ENCODE peak calls at places on chromosomes 11 and 22, in eight cellular contexts. M is psoas muscle; Y is pancreas; W is CD8-positive, alpha-beta T cell; L is kidney; A is astrocyte; S is PC-3; G is heart right ventricle. P is an unnamed sample.

GRCh38 chr11:18394928-18395734 is 768 bp downstream of the LDHA start:
- DNase-seq in M (peak), Y (peak), W (no peak), L (no peak), A (peak), S (no peak), G (peak), P (peak)

GRCh38 chr22:48347311-48347710 is 1480.4 kb downstream of the BRD1 start:
- DNase-seq in M (peak), Y (no peak), W (no peak), L (peak), A (no peak), S (no peak), G (no peak), P (no peak)

GRCh38 chr11:69718147-69718546 is 14.3 kb upstream of the FGF19 start:
- DNase-seq in M (no peak), Y (no peak), W (no peak), L (no peak), A (no peak), S (peak), G (peak), P (no peak)

GRCh38 chr11:75916882-75917281 is 101.9 kb downstream of the UVRAG start:
- DNase-seq in M (no peak), Y (no peak), W (no peak), L (no peak), A (no peak), S (no peak), G (no peak), P (no peak)

GRCh38 chr11:84981296-84981695 is 645.8 kb downstream of the DLG2 start:
- DNase-seq in M (no peak), Y (no peak), W (no peak), L (no peak), A (peak), S (peak), G (no peak), P (no peak)

GRCh38 chr11:60343094-60343704 is 16.1 kb downstream of the MS4A6E start:
- DNase-seq in M (no peak), Y (no peak), W (no peak), L (no peak), A (no peak), S (peak), G (no peak), P (no peak)

GRCh38 chr11:113400631-113401230 is 13.2 kb downstream of the ANKK1 start:
- DNase-seq in M (no peak), Y (no peak), W (no peak), L (no peak), A (no peak), S (no peak), G (no peak), P (no peak)

GRCh38 chr11:80899381-80899780 is 1458.6 kb upstream of the TENM4 start:
- DNase-seq in M (no peak), Y (no peak), W (no peak), L (no peak), A (peak), S (peak), G (no peak), P (no peak)

GRCh38 chr22:43448048-43448447 is 36.2 kb downstream of the MPPED1 start:
- DNase-seq in M (no peak), Y (no peak), W (no peak), L (no peak), A (no peak), S (no peak), G (no peak), P (no peak)

GRCh38 chr22:35733742-35734516 is 16.3 kb downstream of the APOL5 start:
- DNase-seq in M (no peak), Y (no peak), W (no peak), L (no peak), A (no peak), S (no peak), G (peak), P (no peak)

GRCh38 chr11:55658031-55658573 is 3.9 kb upstream of the OR4C6 start:
- DNase-seq in M (no peak), Y (no peak), W (no peak), L (no peak), A (no peak), S (peak), G (no peak), P (no peak)

GRCh38 chr11:17699157-17700114 is 19.9 kb upstream of the MYOD1 start:
- DNase-seq in M (peak), Y (no peak), W (no peak), L (no peak), A (peak), S (peak), G (no peak), P (no peak)

GRCh38 chr11:43664295-43664694 is 16.2 kb upstream of the HSD17B12 start:
- DNase-seq in M (no peak), Y (no peak), W (no peak), L (no peak), A (no peak), S (no peak), G (no peak), P (no peak)

GRCh38 chr11:111446404-111447152 is 65.6 kb downstream of the BTG4 start:
- DNase-seq in M (peak), Y (no peak), W (peak), L (peak), A (peak), S (peak), G (peak), P (peak)

DNA sequence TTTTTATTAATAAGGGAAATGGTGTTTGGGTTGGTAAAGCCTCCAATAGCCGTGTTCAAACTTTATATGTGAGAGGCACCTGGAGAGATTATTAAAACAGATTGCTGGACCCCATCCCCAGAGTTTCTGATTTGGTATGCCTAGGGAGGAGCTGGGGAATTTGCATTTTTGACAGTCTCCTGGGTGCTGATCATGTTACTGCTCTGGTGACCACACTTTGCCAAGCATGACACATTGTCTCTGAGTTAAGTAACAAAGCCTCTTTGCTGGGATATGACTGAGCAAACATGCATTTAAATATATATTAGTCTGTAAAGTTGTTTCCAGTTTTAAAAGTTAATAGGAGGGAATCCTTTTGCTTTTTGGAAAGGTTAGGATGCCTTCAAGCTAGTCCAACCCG is 140.4 kb downstream of the NAV2 start:
- DNase-seq in M (no peak), Y (no peak), W (no peak), L (no peak), A (peak), S (peak), G (no peak), P (no peak)
- H3K27ac ChIP-seq in M (no peak), Y (no peak), W (no peak), L (no peak), A (no peak), S (no peak), G (no peak), P (no peak)

GRCh38 chr11:115444542-115444941 is 59.7 kb downstream of the CADM1 start:
- DNase-seq in M (no peak), Y (no peak), W (no peak), L (no peak), A (no peak), S (no peak), G (no peak), P (no peak)
- TF ChIP-seq CTCF in M (no peak), Y (no peak), W (no peak), L (no peak), A (no peak), S (no peak), G (no peak), P (no peak)

DNA sequence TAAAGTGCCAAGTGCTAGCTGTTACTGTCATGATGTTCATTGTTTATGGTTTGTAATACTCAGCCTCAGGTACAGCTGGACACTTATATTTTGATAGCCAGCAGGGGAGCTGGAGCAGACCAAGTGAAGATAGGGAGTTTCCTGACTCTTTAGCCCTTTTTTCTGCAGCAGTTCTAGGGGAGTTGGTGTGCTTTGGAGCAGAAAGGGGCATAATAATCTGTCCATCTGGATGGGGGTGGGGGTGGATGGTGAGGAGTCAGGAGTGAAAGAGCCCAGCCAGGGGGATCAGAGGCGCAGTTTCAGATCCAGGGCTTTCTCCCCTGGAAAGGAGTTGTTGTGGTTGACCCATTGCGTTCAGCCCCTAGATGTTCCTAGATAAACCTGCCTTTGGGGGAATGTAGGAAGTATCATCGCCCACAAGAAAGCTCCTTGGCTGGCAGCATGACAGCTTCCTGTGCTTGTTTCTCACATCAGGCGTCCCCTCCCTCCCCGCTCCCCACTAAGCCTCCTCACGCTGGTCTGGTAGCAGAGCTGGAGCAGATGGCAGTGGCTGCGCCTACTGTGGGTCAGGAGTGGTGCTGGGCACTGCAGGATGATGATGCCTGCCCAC is 41.9 kb downstream of the MED15 start:
- DNase-seq in M (peak), Y (no peak), W (peak), L (no peak), A (peak), S (no peak), G (no peak), P (peak)
- H3K4me3 ChIP-seq in M (no peak), Y (no peak), W (peak), L (no peak), A (no peak), S (no peak), G (no peak), P (no peak)

GRCh38 chr11:122229078-122229477 is 113.1 kb upstream of the BLID start:
- DNase-seq in M (no peak), Y (no peak), W (no peak), L (no peak), A (peak), S (no peak), G (peak), P (no peak)
- H3K27ac ChIP-seq in M (peak), Y (no peak), W (no peak), L (no peak), A (peak), S (no peak), G (peak), P (no peak)

DNA sequence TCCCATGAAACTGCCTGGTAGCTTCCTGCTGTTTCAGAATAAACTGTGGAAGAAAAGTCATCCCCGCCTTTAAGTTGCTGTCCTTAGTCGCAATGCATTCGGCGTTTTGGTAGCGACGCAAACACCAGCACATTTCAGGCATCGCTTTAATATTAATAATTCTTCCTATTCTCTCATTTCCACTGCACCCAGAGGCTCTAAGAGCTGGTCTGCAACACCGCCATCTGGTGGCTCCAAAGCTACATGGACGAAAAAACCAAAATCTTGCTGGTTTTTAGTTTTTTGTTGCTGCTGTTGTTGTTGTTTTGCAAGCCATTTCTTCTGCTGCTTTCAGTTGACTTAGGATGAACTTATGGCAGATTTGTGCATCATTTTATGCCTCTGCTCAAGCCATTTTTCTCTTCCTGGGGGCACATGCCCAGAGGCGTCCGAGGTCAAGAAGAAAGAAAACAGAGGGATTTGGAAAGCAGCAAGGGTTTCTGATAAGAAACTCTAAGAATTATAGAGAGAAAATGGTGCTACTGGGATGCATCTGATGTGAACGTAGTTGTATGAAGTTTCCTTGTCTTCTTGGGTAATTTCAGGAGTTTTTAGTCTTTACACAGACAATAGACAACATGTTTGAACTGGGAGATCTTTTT is 345.4 kb upstream of the KIRREL3 start:
- DNase-seq in M (no peak), Y (peak), W (no peak), L (no peak), A (peak), S (peak), G (no peak), P (no peak)
- TF ChIP-seq CTCF in M (peak), Y (peak), W (peak), L (peak), A (peak), S (peak), G (peak), P (peak)

GRCh38 chr11:65641233-65642013 is 3.5 kb downstream of the SIPA1 start:
- DNase-seq in M (no peak), Y (no peak), W (no peak), L (peak), A (no peak), S (no peak), G (no peak), P (peak)
- H3K4me3 ChIP-seq in M (peak), Y (no peak), W (peak), L (no peak), A (no peak), S (no peak), G (peak), P (peak)

GRCh38 chr22:38187413-38188212 is 6.0 kb upstream of the PLA2G6 start:
- DNase-seq in M (no peak), Y (no peak), W (no peak), L (no peak), A (no peak), S (peak), G (no peak), P (no peak)

GRCh38 chr22:38190581-38190980 is 9.0 kb upstream of the PLA2G6 start:
- DNase-seq in M (no peak), Y (no peak), W (no peak), L (no peak), A (no peak), S (no peak), G (no peak), P (no peak)

GRCh38 chr22:38189104-38189503 is 7.5 kb upstream of the PLA2G6 start:
- DNase-seq in M (no peak), Y (no peak), W (no peak), L (no peak), A (no peak), S (no peak), G (no peak), P (no peak)

GRCh38 chr22:38184788-38185187 is 3.2 kb upstream of the PLA2G6 start:
- DNase-seq in M (peak), Y (no peak), W (no peak), L (no peak), A (no peak), S (no peak), G (no peak), P (no peak)

DNA sequence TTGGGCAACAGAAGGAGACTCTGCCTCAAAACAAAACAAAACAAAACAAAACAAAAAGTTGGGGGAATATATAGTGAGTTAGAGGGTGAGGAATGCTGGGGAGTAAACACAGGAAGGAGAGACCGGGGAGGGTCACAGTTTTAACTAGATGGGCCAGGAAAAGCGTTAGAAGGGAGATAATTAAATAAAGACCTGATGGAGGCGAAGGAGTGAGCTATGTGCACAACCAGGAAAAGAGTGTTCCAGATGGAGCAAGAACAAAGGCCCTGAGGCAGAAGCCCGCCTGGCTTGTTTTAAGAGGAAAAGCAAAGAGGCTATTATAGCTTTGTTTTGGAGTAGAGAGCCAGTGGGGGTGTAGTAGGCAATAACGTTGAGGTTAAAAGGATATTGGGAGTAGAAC is 4.8 kb upstream of the PLA2G6 start:
- DNase-seq in M (no peak), Y (no peak), W (no peak), L (no peak), A (no peak), S (no peak), G (no peak), P (no peak)
- H3K27ac ChIP-seq in M (peak), Y (peak), W (no peak), L (no peak), A (no peak), S (no peak), G (no peak), P (no peak)

P was measured in spleen.